ENCODE peak calls at places on chromosomes 16 and 17, in six cellular contexts. One of them, this sample, is unnamed.

GRCh38 chr17:18997650-18998196 is 6.8 kb downstream of the FAM83G start:
- DNase-seq in H1: no peak
- DNase-seq in fibroblast of the aortic adventitia: no peak
- DNase-seq in GM10248: no peak
- DNase-seq in CD8-positive, alpha-beta T cell: no peak
- DNase-seq in glutamatergic neuron: no peak
- DNase-seq in this sample: no peak

GRCh38 chr16:3179651-3180050 is 8.4 kb upstream of the OR1F1 start:
- DNase-seq in H1: no peak
- DNase-seq in fibroblast of the aortic adventitia: no peak
- DNase-seq in GM10248: no peak
- DNase-seq in CD8-positive, alpha-beta T cell: no peak
- DNase-seq in glutamatergic neuron: no peak
- DNase-seq in this sample: no peak

GRCh38 chr17:2203818-2204217 is 99.8 kb downstream of the SMG6 start:
- DNase-seq in H1: no peak
- DNase-seq in fibroblast of the aortic adventitia: no peak
- DNase-seq in GM10248: no peak
- DNase-seq in CD8-positive, alpha-beta T cell: no peak
- DNase-seq in glutamatergic neuron: no peak
- DNase-seq in this sample: no peak

GRCh38 chr16:24146523-24146922 is 109.6 kb upstream of the CACNG3 start:
- DNase-seq in H1: no peak
- DNase-seq in fibroblast of the aortic adventitia: no peak
- DNase-seq in GM10248: no peak
- DNase-seq in CD8-positive, alpha-beta T cell: no peak
- DNase-seq in glutamatergic neuron: no peak
- DNase-seq in this sample: no peak

GRCh38 chr16:65634291-65634690 is 512.4 kb upstream of the CDH11 start:
- DNase-seq in H1: no peak
- DNase-seq in fibroblast of the aortic adventitia: no peak
- DNase-seq in GM10248: no peak
- DNase-seq in CD8-positive, alpha-beta T cell: no peak
- DNase-seq in glutamatergic neuron: peak
- DNase-seq in this sample: no peak

GRCh38 chr17:45578516-45579455 is 88.3 kb upstream of the PLEKHM1 start:
- DNase-seq in H1: no peak
- DNase-seq in fibroblast of the aortic adventitia: no peak
- DNase-seq in GM10248: no peak
- DNase-seq in CD8-positive, alpha-beta T cell: no peak
- DNase-seq in glutamatergic neuron: no peak
- DNase-seq in this sample: no peak

GRCh38 chr17:20267459-20267842 is 199.9 kb downstream of the LGALS9B start:
- DNase-seq in H1: no peak
- DNase-seq in fibroblast of the aortic adventitia: no peak
- DNase-seq in GM10248: no peak
- DNase-seq in CD8-positive, alpha-beta T cell: peak
- DNase-seq in glutamatergic neuron: no peak
- DNase-seq in this sample: no peak

GRCh38 chr16:88068476-88069396 is 117.5 kb downstream of the BANP start:
- DNase-seq in H1: no peak
- DNase-seq in fibroblast of the aortic adventitia: no peak
- DNase-seq in GM10248: no peak
- DNase-seq in CD8-positive, alpha-beta T cell: no peak
- DNase-seq in glutamatergic neuron: peak
- DNase-seq in this sample: no peak

GRCh38 chr16:19094542-19095365 is 19.0 kb upstream of the ITPRIPL2 start:
- DNase-seq in H1: no peak
- DNase-seq in fibroblast of the aortic adventitia: no peak
- DNase-seq in GM10248: no peak
- DNase-seq in CD8-positive, alpha-beta T cell: no peak
- DNase-seq in glutamatergic neuron: no peak
- DNase-seq in this sample: no peak
- TF ChIP-seq CTCF in H1: peak
- TF ChIP-seq CTCF in fibroblast of the aortic adventitia: no peak
- TF ChIP-seq CTCF in GM10248: no peak
- TF ChIP-seq CTCF in CD8-positive, alpha-beta T cell: no peak
- TF ChIP-seq CTCF in glutamatergic neuron: no peak
- TF ChIP-seq CTCF in this sample: no peak

GRCh38 chr17:7988750-7989178 is 13.7 kb upstream of the GUCY2D start:
- DNase-seq in H1: no peak
- DNase-seq in fibroblast of the aortic adventitia: peak
- DNase-seq in GM10248: peak
- DNase-seq in CD8-positive, alpha-beta T cell: no peak
- DNase-seq in glutamatergic neuron: no peak
- DNase-seq in this sample: no peak
- TF ChIP-seq CTCF in H1: peak
- TF ChIP-seq CTCF in fibroblast of the aortic adventitia: peak
- TF ChIP-seq CTCF in GM10248: peak
- TF ChIP-seq CTCF in CD8-positive, alpha-beta T cell: peak
- TF ChIP-seq CTCF in glutamatergic neuron: peak
- TF ChIP-seq CTCF in this sample: no peak

DNA sequence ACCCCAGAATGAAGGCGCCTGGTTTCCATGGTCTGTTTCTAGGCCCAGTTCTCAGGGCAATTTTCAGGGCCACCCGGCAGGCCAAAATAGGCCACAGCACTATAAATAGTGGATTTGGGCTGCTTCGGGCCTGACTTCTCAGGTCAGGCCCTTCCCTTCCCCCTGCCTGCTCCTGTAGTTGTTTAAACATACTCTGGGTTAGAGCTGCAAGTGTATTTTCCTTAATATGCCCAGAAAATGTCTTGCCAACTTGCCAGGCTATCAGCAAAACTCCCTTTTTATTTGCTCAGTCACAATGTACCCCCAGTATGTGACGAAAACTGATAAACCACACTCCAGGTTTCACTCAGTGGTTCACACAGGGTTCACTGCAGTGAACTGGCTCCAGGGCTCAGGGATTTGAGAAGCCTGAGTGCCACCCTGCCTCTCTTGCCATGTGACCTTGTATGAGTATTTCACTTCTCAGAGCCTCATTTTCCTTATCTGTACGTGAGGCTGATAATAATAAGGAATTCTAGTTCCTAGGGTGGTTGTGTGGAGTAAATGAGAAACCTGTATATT is 76.5 kb downstream of the GPRC5B start:
- DNase-seq in H1: no peak
- DNase-seq in fibroblast of the aortic adventitia: peak
- DNase-seq in GM10248: peak
- DNase-seq in CD8-positive, alpha-beta T cell: no peak
- DNase-seq in glutamatergic neuron: no peak
- DNase-seq in this sample: no peak
- TF ChIP-seq CTCF in H1: no peak
- TF ChIP-seq CTCF in fibroblast of the aortic adventitia: no peak
- TF ChIP-seq CTCF in GM10248: no peak
- TF ChIP-seq CTCF in CD8-positive, alpha-beta T cell: no peak
- TF ChIP-seq CTCF in glutamatergic neuron: no peak
- TF ChIP-seq CTCF in this sample: no peak

GRCh38 chr17:61393550-61393903 is 6.1 kb upstream of the TBX2 start:
- DNase-seq in H1: no peak
- DNase-seq in fibroblast of the aortic adventitia: no peak
- DNase-seq in GM10248: no peak
- DNase-seq in CD8-positive, alpha-beta T cell: no peak
- DNase-seq in glutamatergic neuron: peak
- DNase-seq in this sample: no peak
- TF ChIP-seq CTCF in H1: peak
- TF ChIP-seq CTCF in fibroblast of the aortic adventitia: peak
- TF ChIP-seq CTCF in GM10248: peak
- TF ChIP-seq CTCF in CD8-positive, alpha-beta T cell: no peak
- TF ChIP-seq CTCF in glutamatergic neuron: no peak
- TF ChIP-seq CTCF in this sample: no peak

GRCh38 chr17:3602499-3602898 is 6.7 kb downstream of the TRPV1 start:
- DNase-seq in H1: peak
- DNase-seq in fibroblast of the aortic adventitia: peak
- DNase-seq in GM10248: no peak
- DNase-seq in CD8-positive, alpha-beta T cell: no peak
- DNase-seq in glutamatergic neuron: peak
- DNase-seq in this sample: no peak
- TF ChIP-seq CTCF in H1: peak
- TF ChIP-seq CTCF in fibroblast of the aortic adventitia: peak
- TF ChIP-seq CTCF in GM10248: peak
- TF ChIP-seq CTCF in CD8-positive, alpha-beta T cell: no peak
- TF ChIP-seq CTCF in glutamatergic neuron: peak
- TF ChIP-seq CTCF in this sample: no peak

GRCh38 chr16:55043499-55043898 is 112.8 kb downstream of the IRX5 start:
- DNase-seq in H1: no peak
- DNase-seq in fibroblast of the aortic adventitia: no peak
- DNase-seq in GM10248: no peak
- DNase-seq in CD8-positive, alpha-beta T cell: no peak
- DNase-seq in glutamatergic neuron: no peak
- DNase-seq in this sample: no peak
- TF ChIP-seq CTCF in H1: peak
- TF ChIP-seq CTCF in fibroblast of the aortic adventitia: no peak
- TF ChIP-seq CTCF in GM10248: no peak
- TF ChIP-seq CTCF in CD8-positive, alpha-beta T cell: no peak
- TF ChIP-seq CTCF in glutamatergic neuron: no peak
- TF ChIP-seq CTCF in this sample: no peak

DNA sequence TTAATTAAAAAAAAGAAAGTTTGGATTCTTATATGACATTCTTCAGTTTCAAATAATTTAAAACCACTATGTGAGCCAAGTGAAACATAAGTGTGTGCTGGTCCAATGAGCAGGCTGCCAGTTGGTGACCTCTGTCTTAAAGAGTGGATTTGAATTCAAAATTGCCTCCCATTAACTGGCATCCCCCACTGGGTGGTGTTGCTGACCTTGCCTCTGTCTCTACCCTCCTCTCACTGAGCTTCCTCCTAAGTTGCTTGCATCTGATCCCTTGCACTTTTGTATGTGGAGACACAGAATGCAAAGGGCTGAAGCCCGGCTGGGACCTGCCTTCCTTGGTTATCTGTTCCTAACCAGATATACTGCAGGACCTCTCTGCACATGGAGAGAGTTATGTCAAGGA is 160.6 kb downstream of the CYLD start:
- DNase-seq in H1: no peak
- DNase-seq in fibroblast of the aortic adventitia: no peak
- DNase-seq in GM10248: no peak
- DNase-seq in CD8-positive, alpha-beta T cell: no peak
- DNase-seq in glutamatergic neuron: no peak
- DNase-seq in this sample: no peak
- TF ChIP-seq CTCF in H1: no peak
- TF ChIP-seq CTCF in fibroblast of the aortic adventitia: no peak
- TF ChIP-seq CTCF in GM10248: no peak
- TF ChIP-seq CTCF in CD8-positive, alpha-beta T cell: no peak
- TF ChIP-seq CTCF in glutamatergic neuron: no peak
- TF ChIP-seq CTCF in this sample: no peak

GRCh38 chr17:81907219-81908145 is 3.7 kb downstream of the PCYT2 start:
- DNase-seq in H1: no peak
- DNase-seq in fibroblast of the aortic adventitia: no peak
- DNase-seq in GM10248: no peak
- DNase-seq in CD8-positive, alpha-beta T cell: no peak
- DNase-seq in glutamatergic neuron: no peak
- DNase-seq in this sample: no peak
- TF ChIP-seq CTCF in H1: no peak
- TF ChIP-seq CTCF in fibroblast of the aortic adventitia: no peak
- TF ChIP-seq CTCF in GM10248: no peak
- TF ChIP-seq CTCF in CD8-positive, alpha-beta T cell: no peak
- TF ChIP-seq CTCF in glutamatergic neuron: no peak
- TF ChIP-seq CTCF in this sample: no peak

DNA sequence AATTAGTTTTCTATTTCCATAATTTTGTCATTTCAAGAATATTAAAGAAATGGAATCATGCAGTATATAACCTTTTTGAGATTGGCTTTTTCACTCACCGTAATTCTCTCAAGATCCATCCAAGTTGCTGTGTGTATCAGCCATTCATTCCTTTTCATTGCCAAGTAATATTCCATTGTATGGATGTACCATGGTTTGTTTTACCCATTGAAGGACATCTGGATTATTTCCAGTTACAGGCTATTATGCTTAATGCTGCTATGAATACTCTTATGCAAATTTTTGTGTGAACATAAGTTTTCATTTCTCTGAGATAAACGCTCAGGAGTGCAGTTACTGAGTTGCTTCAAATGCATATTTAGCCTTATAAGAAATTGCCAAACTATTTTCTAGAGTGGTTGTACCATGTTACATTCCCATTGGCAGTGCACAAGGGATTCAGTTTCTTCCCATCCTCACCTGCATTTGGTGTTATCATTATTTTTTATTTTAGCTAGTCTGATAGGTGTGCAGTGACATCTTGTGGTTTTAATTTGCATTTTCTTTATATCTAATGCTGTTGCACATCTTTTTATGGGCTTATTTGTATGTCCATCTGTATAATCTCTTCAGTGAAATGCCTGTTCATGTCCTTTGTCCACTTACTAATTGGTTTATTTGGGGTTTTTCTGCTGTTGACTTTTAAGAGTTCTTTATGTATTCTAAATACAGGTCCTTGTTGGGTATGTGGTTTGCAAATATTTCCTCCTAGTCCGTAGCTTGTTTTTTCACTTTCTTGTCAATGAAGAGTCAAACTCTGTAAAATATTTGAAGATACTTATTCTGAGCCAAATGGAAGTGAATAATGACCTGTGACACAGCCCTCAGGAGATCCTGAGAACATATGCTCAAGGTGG is 32.7 kb downstream of the BMERB1 start:
- DNase-seq in H1: no peak
- DNase-seq in fibroblast of the aortic adventitia: peak
- DNase-seq in GM10248: no peak
- DNase-seq in CD8-positive, alpha-beta T cell: no peak
- DNase-seq in glutamatergic neuron: no peak
- DNase-seq in this sample: no peak
- TF ChIP-seq CTCF in H1: no peak
- TF ChIP-seq CTCF in fibroblast of the aortic adventitia: peak
- TF ChIP-seq CTCF in GM10248: no peak
- TF ChIP-seq CTCF in CD8-positive, alpha-beta T cell: no peak
- TF ChIP-seq CTCF in glutamatergic neuron: no peak
- TF ChIP-seq CTCF in this sample: no peak

GRCh38 chr16:52611817-52612673 is 65.1 kb upstream of the TOX3 start:
- DNase-seq in H1: no peak
- DNase-seq in fibroblast of the aortic adventitia: no peak
- DNase-seq in GM10248: no peak
- DNase-seq in CD8-positive, alpha-beta T cell: no peak
- DNase-seq in glutamatergic neuron: no peak
- DNase-seq in this sample: no peak
- TF ChIP-seq CTCF in H1: no peak
- TF ChIP-seq CTCF in fibroblast of the aortic adventitia: no peak
- TF ChIP-seq CTCF in GM10248: no peak
- TF ChIP-seq CTCF in CD8-positive, alpha-beta T cell: no peak
- TF ChIP-seq CTCF in glutamatergic neuron: no peak
- TF ChIP-seq CTCF in this sample: no peak

This sample was measured in activated B cell treated with CpG ODN at 0.5 μM for 24 hours.